ENCODE peak calls at places on chromosome 19, in four cellular contexts. One of them, this sample, is unnamed.

GRCh38 chr19:29576043-29576442 is 30.0 kb upstream of the POP4 start:
- DNase-seq in IMR-90: peak
- DNase-seq in PC-3: no peak
- DNase-seq in MM.1S: no peak
- DNase-seq in this sample: no peak

GRCh38 chr19:12943437-12944044 is 2.1 kb upstream of the RAD23A start:
- DNase-seq in IMR-90: no peak
- DNase-seq in PC-3: no peak
- DNase-seq in MM.1S: no peak
- DNase-seq in this sample: no peak

GRCh38 chr19:17794731-17795494 is at the start of gene B3GNT3:
- DNase-seq in IMR-90: no peak
- DNase-seq in PC-3: peak
- DNase-seq in MM.1S: no peak
- DNase-seq in this sample: no peak

GRCh38 chr19:3073931-3074595 is 11.8 kb upstream of the TLE5 start:
- DNase-seq in IMR-90: no peak
- DNase-seq in PC-3: no peak
- DNase-seq in MM.1S: no peak
- DNase-seq in this sample: no peak

GRCh38 chr19:1954547-1954946 is 13.6 kb downstream of the CSNK1G2 start:
- DNase-seq in IMR-90: no peak
- DNase-seq in PC-3: no peak
- DNase-seq in MM.1S: no peak
- DNase-seq in this sample: no peak

GRCh38 chr19:10138879-10139795 is 19.4 kb upstream of the EIF3G start:
- DNase-seq in IMR-90: no peak
- DNase-seq in PC-3: no peak
- DNase-seq in MM.1S: no peak
- DNase-seq in this sample: no peak

GRCh38 chr19:2275588-2276428 is 6.2 kb downstream of the PEAK3 start:
- DNase-seq in IMR-90: no peak
- DNase-seq in PC-3: no peak
- DNase-seq in MM.1S: peak
- DNase-seq in this sample: no peak

GRCh38 chr19:1590641-1591397 is 1.8 kb downstream of the MBD3 start:
- DNase-seq in IMR-90: no peak
- DNase-seq in PC-3: no peak
- DNase-seq in MM.1S: peak
- DNase-seq in this sample: peak

GRCh38 chr19:1365964-1366695 is 17.6 kb upstream of the NDUFS7 start:
- DNase-seq in IMR-90: no peak
- DNase-seq in PC-3: no peak
- DNase-seq in MM.1S: peak
- DNase-seq in this sample: no peak

GRCh38 chr19:35915508-35915907 is 7.4 kb upstream of the TYROBP start:
- DNase-seq in IMR-90: no peak
- DNase-seq in PC-3: no peak
- DNase-seq in MM.1S: no peak
- DNase-seq in this sample: no peak

GRCh38 chr19:7691497-7691896 is 10.4 kb downstream of the FCER2 start:
- DNase-seq in IMR-90: no peak
- DNase-seq in PC-3: no peak
- DNase-seq in MM.1S: no peak
- DNase-seq in this sample: no peak

GRCh38 chr19:15101479-15102082 is 5.6 kb upstream of the SYDE1 start:
- DNase-seq in IMR-90: peak
- DNase-seq in PC-3: peak
- DNase-seq in MM.1S: peak
- DNase-seq in this sample: peak

GRCh38 chr19:18058208-18059009 is 28.3 kb downstream of the IL12RB1 start:
- DNase-seq in IMR-90: peak
- DNase-seq in PC-3: peak
- DNase-seq in MM.1S: peak
- DNase-seq in this sample: peak

GRCh38 chr19:2812414-2813234 is 7.0 kb upstream of the ZNF554 start:
- DNase-seq in IMR-90: no peak
- DNase-seq in PC-3: no peak
- DNase-seq in MM.1S: no peak
- DNase-seq in this sample: no peak

GRCh38 chr19:8607386-8607785 is 3.1 kb downstream of the ADAMTS10 start:
- DNase-seq in IMR-90: peak
- DNase-seq in PC-3: no peak
- DNase-seq in MM.1S: no peak
- DNase-seq in this sample: no peak

GRCh38 chr19:47699360-47699917 is 13.8 kb upstream of the EHD2 start:
- DNase-seq in IMR-90: peak
- DNase-seq in PC-3: peak
- DNase-seq in MM.1S: no peak
- DNase-seq in this sample: peak

GRCh38 chr19:18419699-18420460 is 682 bp downstream of the SSBP4 start:
- DNase-seq in IMR-90: no peak
- DNase-seq in PC-3: peak
- DNase-seq in MM.1S: no peak
- DNase-seq in this sample: peak

GRCh38 chr19:35665157-35665556 is 1.2 kb upstream of the UPK1A start:
- DNase-seq in IMR-90: no peak
- DNase-seq in PC-3: no peak
- DNase-seq in MM.1S: no peak
- DNase-seq in this sample: no peak

GRCh38 chr19:56595548-56595899 is 422 bp downstream of the ZNF71 start:
- DNase-seq in IMR-90: peak
- DNase-seq in PC-3: no peak
- DNase-seq in MM.1S: no peak
- DNase-seq in this sample: peak

GRCh38 chr19:43148233-43148632 is 38.1 kb downstream of the PSG5 start:
- DNase-seq in IMR-90: peak
- DNase-seq in PC-3: peak
- DNase-seq in MM.1S: peak
- DNase-seq in this sample: no peak

GRCh38 chr19:991174-991931 is 7.2 kb downstream of the WDR18 start:
- DNase-seq in IMR-90: peak
- DNase-seq in PC-3: peak
- DNase-seq in MM.1S: no peak
- DNase-seq in this sample: peak

GRCh38 chr19:42324655-42325307 is 654 bp upstream of the MEGF8 start:
- DNase-seq in IMR-90: no peak
- DNase-seq in PC-3: no peak
- DNase-seq in MM.1S: no peak
- DNase-seq in this sample: no peak

GRCh38 chr19:51572415-51572814 is 1.3 kb downstream of the ZNF175 start:
- DNase-seq in IMR-90: peak
- DNase-seq in PC-3: peak
- DNase-seq in MM.1S: no peak
- DNase-seq in this sample: no peak

GRCh38 chr19:4567584-4568071 is 8.1 kb upstream of the SEMA6B start:
- DNase-seq in IMR-90: peak
- DNase-seq in PC-3: peak
- DNase-seq in MM.1S: peak
- DNase-seq in this sample: peak

GRCh38 chr19:49151339-49152217 is 3.6 kb downstream of the HRC start:
- DNase-seq in IMR-90: peak
- DNase-seq in PC-3: peak
- DNase-seq in MM.1S: no peak
- DNase-seq in this sample: peak
- H2AFZ ChIP-seq in IMR-90: peak
- H2AFZ ChIP-seq in PC-3: no peak
- H2AFZ ChIP-seq in MM.1S: no peak
- H2AFZ ChIP-seq in this sample: no peak

DNA sequence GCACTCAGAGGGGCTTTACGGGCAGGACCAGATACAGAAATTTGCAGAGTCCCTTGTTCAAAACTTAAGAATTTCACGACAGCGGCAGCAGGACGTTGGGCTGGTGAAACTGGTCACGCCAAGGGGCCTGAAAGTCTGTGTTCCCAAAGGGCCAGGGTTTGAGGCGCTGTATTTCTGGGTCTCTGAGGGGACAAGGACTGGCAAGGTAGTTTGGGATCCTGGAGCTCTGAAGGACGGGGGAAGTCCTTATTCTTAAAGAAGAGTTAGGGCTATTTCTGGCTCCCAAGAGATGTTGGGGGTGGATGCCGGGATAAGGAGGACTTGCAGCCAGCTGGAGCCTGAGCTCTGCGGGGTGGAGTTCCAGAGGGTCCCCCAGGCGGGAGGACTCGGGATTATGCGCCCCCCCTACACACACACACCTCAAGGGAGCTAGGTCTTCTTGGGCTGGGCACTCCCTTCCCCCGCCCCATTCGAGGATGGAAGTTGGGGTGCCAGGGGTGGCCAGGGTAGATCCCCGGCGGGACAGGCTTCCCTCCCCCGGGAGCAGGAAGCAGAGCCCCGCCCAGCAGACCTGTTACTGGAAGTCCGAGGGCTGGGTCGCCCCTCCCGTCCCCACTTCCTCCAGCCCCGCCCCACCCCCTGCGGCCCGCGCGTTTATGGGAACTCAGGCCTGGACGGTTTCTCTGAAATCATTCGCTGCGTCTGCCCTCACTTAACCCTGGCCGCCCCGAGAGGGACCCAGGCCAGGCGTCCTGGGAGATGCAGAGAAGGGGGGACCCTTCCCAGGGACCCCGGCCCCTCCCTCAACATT is 5.6 kb downstream of the BCL3 start:
- DNase-seq in IMR-90: peak
- DNase-seq in PC-3: peak
- DNase-seq in MM.1S: peak
- DNase-seq in this sample: peak
- H3K27ac ChIP-seq in IMR-90: peak
- H3K27ac ChIP-seq in PC-3: peak
- H3K27ac ChIP-seq in MM.1S: peak
- H3K27ac ChIP-seq in this sample: no peak

GRCh38 chr19:37309834-37310575 is 60.9 kb upstream of the ZNF527 start:
- DNase-seq in IMR-90: no peak
- DNase-seq in PC-3: no peak
- DNase-seq in MM.1S: no peak
- DNase-seq in this sample: peak

GRCh38 chr19:37304190-37304883 is 66.6 kb upstream of the ZNF527 start:
- DNase-seq in IMR-90: no peak
- DNase-seq in PC-3: no peak
- DNase-seq in MM.1S: no peak
- DNase-seq in this sample: no peak

GRCh38 chr19:37303591-37304171 is 67.2 kb upstream of the ZNF527 start:
- DNase-seq in IMR-90: no peak
- DNase-seq in PC-3: no peak
- DNase-seq in MM.1S: no peak
- DNase-seq in this sample: no peak

GRCh38 chr19:37304884-37305255 is 66.0 kb upstream of the ZNF527 start:
- DNase-seq in IMR-90: no peak
- DNase-seq in PC-3: no peak
- DNase-seq in MM.1S: no peak
- DNase-seq in this sample: no peak

GRCh38 chr19:37306383-37306963 is 64.4 kb upstream of the ZNF527 start:
- DNase-seq in IMR-90: no peak
- DNase-seq in PC-3: no peak
- DNase-seq in MM.1S: no peak
- DNase-seq in this sample: no peak
- H2AFZ ChIP-seq in IMR-90: no peak
- H2AFZ ChIP-seq in PC-3: no peak
- H2AFZ ChIP-seq in MM.1S: no peak
- H2AFZ ChIP-seq in this sample: no peak

GRCh38 chr19:34254552-34255432 is at the start of gene GARRE1:
- DNase-seq in IMR-90: peak
- DNase-seq in PC-3: no peak
- DNase-seq in MM.1S: peak
- DNase-seq in this sample: peak

GRCh38 chr19:34257559-34257924 is 3.2 kb downstream of the GARRE1 start:
- DNase-seq in IMR-90: no peak
- DNase-seq in PC-3: no peak
- DNase-seq in MM.1S: no peak
- DNase-seq in this sample: no peak

GRCh38 chr19:34253711-34254551 is 423 bp upstream of the GARRE1 start:
- DNase-seq in IMR-90: peak
- DNase-seq in PC-3: peak
- DNase-seq in MM.1S: no peak
- DNase-seq in this sample: peak

GRCh38 chr19:34256835-34257558 is 2.6 kb downstream of the GARRE1 start:
- DNase-seq in IMR-90: no peak
- DNase-seq in PC-3: no peak
- DNase-seq in MM.1S: no peak
- DNase-seq in this sample: no peak

GRCh38 chr19:34255546-34255945 is 1.2 kb downstream of the GARRE1 start:
- DNase-seq in IMR-90: no peak
- DNase-seq in PC-3: no peak
- DNase-seq in MM.1S: no peak
- DNase-seq in this sample: no peak
- H3K27ac ChIP-seq in IMR-90: peak
- H3K27ac ChIP-seq in PC-3: no peak
- H3K27ac ChIP-seq in MM.1S: no peak
- H3K27ac ChIP-seq in this sample: no peak

GRCh38 chr19:55000761-55001160 is 34.6 kb downstream of the NLRP2 start:
- DNase-seq in IMR-90: no peak
- DNase-seq in PC-3: no peak
- DNase-seq in MM.1S: no peak
- DNase-seq in this sample: no peak
- H2AFZ ChIP-seq in IMR-90: no peak
- H2AFZ ChIP-seq in PC-3: no peak
- H2AFZ ChIP-seq in MM.1S: no peak
- H2AFZ ChIP-seq in this sample: no peak